ENCODE peak calls at places on chromosome 2, in five cellular contexts. C is effector CD4-positive, alpha-beta T cell; K is hippocampal formation; B is NCI-H1092 treated with DMSO at 0.1 percent for 48 hours; D is HTR-8/SVneo. A is an unnamed sample.

GRCh38 chr2:145230546-145230945 is 710.6 kb upstream of the ZEB2 start:
- DNase-seq in C (no peak), K (no peak), B (no peak), D (no peak), A (no peak)

GRCh38 chr2:133107436-133107835 is 437.4 kb upstream of the LYPD1 start:
- DNase-seq in C (no peak), K (no peak), B (no peak), D (no peak), A (no peak)

GRCh38 chr2:1727796-1728474 is 16.4 kb downstream of the PXDN start:
- DNase-seq in C (no peak), K (no peak), B (peak; percentile 12), D (no peak), A (no peak)

GRCh38 chr2:61045999-61046398 is 19.7 kb upstream of the SANBR start:
- DNase-seq in C (no peak), K (no peak), B (no peak), D (no peak), A (no peak)

GRCh38 chr2:109663721-109664120 is 49.6 kb downstream of the SOWAHC start:
- DNase-seq in C (no peak), K (peak; percentile 37), B (peak; percentile 54), D (no peak), A (peak; percentile 39)

GRCh38 chr2:219570924-219571310 is 422 bp downstream of the OBSL1 start:
- DNase-seq in C (no peak), K (no peak), B (no peak), D (no peak), A (no peak)

GRCh38 chr2:101971836-101972235 is 19.9 kb upstream of the IL1R2 start:
- DNase-seq in C (no peak), K (no peak), B (no peak), D (no peak), A (no peak)

GRCh38 chr2:129619471-129619870 is 360.0 kb upstream of the RAB6C start:
- DNase-seq in C (no peak), K (no peak), B (peak; percentile 50), D (no peak), A (no peak)

GRCh38 chr2:173493874-173494273 is 139.2 kb downstream of the CDCA7 start:
- DNase-seq in C (no peak), K (no peak), B (no peak), D (no peak), A (no peak)

GRCh38 chr2:63589148-63589972 is 597 bp downstream of the MDH1 start:
- DNase-seq in C (no peak), K (no peak), B (peak; percentile 38), D (no peak), A (no peak)

GRCh38 chr2:35787302-35788031 is 568.1 kb upstream of the CRIM1 start:
- DNase-seq in C (no peak), K (no peak), B (no peak), D (no peak), A (no peak)

GRCh38 chr2:102041351-102041750 is 49.6 kb downstream of the IL1R2 start:
- DNase-seq in C (no peak), K (no peak), B (no peak), D (no peak), A (no peak)

GRCh38 chr2:96970910-96971309 is 15.5 kb downstream of the FAM178B start:
- DNase-seq in C (no peak), K (no peak), B (no peak), D (no peak), A (no peak)

GRCh38 chr2:210502997-210503621 is 26.6 kb upstream of the LANCL1 start:
- DNase-seq in C (no peak), K (peak; percentile 70), B (peak; percentile 50), D (peak; percentile 29), A (peak; percentile 49)

GRCh38 chr2:227097495-227098161 is 66.4 kb downstream of the COL4A4 start:
- DNase-seq in C (no peak), K (no peak), B (no peak), D (no peak), A (no peak)

GRCh38 chr2:79085382-79085781 is 2.4 kb downstream of the REG1B start:
- DNase-seq in C (no peak), K (no peak), B (no peak), D (no peak), A (no peak)

GRCh38 chr2:177397501-177398289 is 5.1 kb downstream of the AGPS start:
- DNase-seq in C (no peak), K (no peak), B (no peak), D (peak; percentile 10), A (no peak)

GRCh38 chr2:221415789-221416188 is 156.3 kb downstream of the EPHA4 start:
- DNase-seq in C (no peak), K (no peak), B (no peak), D (no peak), A (no peak)

GRCh38 chr2:177264539-177265385 is at the start of gene NFE2L2:
- DNase-seq in C (peak; percentile 89), K (peak; percentile 88), B (peak; percentile 79), D (peak; percentile 81), A (peak; percentile 94)

GRCh38 chr2:119264781-119265692 is 41.4 kb downstream of the STEAP3 start:
- DNase-seq in C (no peak), K (no peak), B (peak; percentile 58), D (peak; percentile 67), A (no peak)

GRCh38 chr2:135227386-135227785 is 175.3 kb downstream of the RAB3GAP1 start:
- DNase-seq in C (no peak), K (no peak), B (no peak), D (no peak), A (no peak)

GRCh38 chr2:153595939-153596338 is 117.4 kb upstream of the RPRM start:
- DNase-seq in C (no peak), K (no peak), B (peak; percentile 85), D (no peak), A (no peak)

GRCh38 chr2:88024509-88024908 is 8.2 kb upstream of the RNU2-63P start:
- DNase-seq in C (no peak), K (no peak), B (no peak), D (no peak), A (no peak)

GRCh38 chr2:219570194-219570923 is 980 bp downstream of the OBSL1 start:
- DNase-seq in C (no peak), K (no peak), B (no peak), D (no peak), A (no peak)

GRCh38 chr2:121063471-121063870 is 221.5 kb downstream of the TFCP2L1 start:
- DNase-seq in C (no peak), K (no peak), B (no peak), D (no peak), A (no peak)

GRCh38 chr2:135245055-135245454 is 193.0 kb downstream of the RAB3GAP1 start:
- DNase-seq in C (no peak), K (no peak), B (no peak), D (peak; percentile 48), A (no peak)

GRCh38 chr2:200086911-200087310 is 131.5 kb downstream of the MAIP1 start:
- DNase-seq in C (no peak), K (no peak), B (no peak), D (no peak), A (no peak)

A was measured in C1 segment of cervical spinal cord.